ENCODE peak calls at places on chromosomes 3 and 15, in eight cellular contexts. P, Y, F, W, S, C, U and I are unnamed samples.
A peak's percentile ranks its signal among the peaks of the same experiment; 100 is the strongest.

GRCh38 chr3:166473501-166473900 is 636.3 kb upstream of the BCHE start:
- DNase-seq in P (no peak), Y (no peak), F (no peak), W (no peak), S (no peak), C (no peak), U (no peak), I (no peak)

GRCh38 chr3:185728630-185729334 is 96.1 kb downstream of the IGF2BP2 start:
- DNase-seq in P (no peak), Y (no peak), F (no peak), W (no peak), S (no peak), C (no peak), U (no peak), I (no peak)

GRCh38 chr3:165837058-165837525 is at the start of gene BCHE:
- DNase-seq in P (no peak), Y (no peak), F (no peak), W (no peak), S (no peak), C (no peak), U (no peak), I (peak; percentile 32)

GRCh38 chr15:38145671-38146111 is 106.9 kb upstream of the SPRED1 start:
- DNase-seq in P (no peak), Y (no peak), F (no peak), W (no peak), S (no peak), C (no peak), U (no peak), I (no peak)

GRCh38 chr3:88334187-88334868 is 184.6 kb downstream of the C3orf38 start:
- DNase-seq in P (no peak), Y (no peak), F (no peak), W (no peak), S (no peak), C (no peak), U (no peak), I (no peak)

GRCh38 chr3:117875887-117876286 is 1158.8 kb downstream of the IGSF11 start:
- DNase-seq in P (no peak), Y (no peak), F (no peak), W (no peak), S (no peak), C (no peak), U (no peak), I (no peak)

GRCh38 chr15:80934761-80935221 is 54.8 kb downstream of the MESD start:
- DNase-seq in P (no peak), Y (no peak), F (no peak), W (peak; percentile 91), S (no peak), C (no peak), U (no peak), I (no peak)

GRCh38 chr15:34628577-34629152 is 45.2 kb upstream of the GOLGA8B start:
- DNase-seq in P (no peak), Y (no peak), F (no peak), W (no peak), S (no peak), C (no peak), U (no peak), I (no peak)

GRCh38 chr3:120033594-120033993 is 60.7 kb downstream of the GSK3B start:
- DNase-seq in P (no peak), Y (no peak), F (no peak), W (no peak), S (no peak), C (no peak), U (no peak), I (no peak)

GRCh38 chr15:93035953-93036810 is 52.8 kb downstream of the RGMA start:
- DNase-seq in P (peak; percentile 58), Y (peak; percentile 30), F (peak; percentile 70), W (no peak), S (no peak), C (peak; percentile 61), U (no peak), I (peak; percentile 31)

GRCh38 chr3:94928921-94929320 is 866.1 kb downstream of the NSUN3 start:
- DNase-seq in P (no peak), Y (no peak), F (no peak), W (peak; percentile 74), S (no peak), C (peak; percentile 11), U (no peak), I (no peak)

GRCh38 chr15:35308802-35309201 is 223.7 kb upstream of the NANOGP8 start:
- DNase-seq in P (no peak), Y (no peak), F (no peak), W (no peak), S (no peak), C (no peak), U (peak; percentile 38), I (peak; percentile 51)

GRCh38 chr15:99902248-99902647 is 169.0 kb upstream of the LYSMD4 start:
- DNase-seq in P (no peak), Y (no peak), F (no peak), W (no peak), S (no peak), C (no peak), U (no peak), I (no peak)

GRCh38 chr3:11455977-11456376 is 183.8 kb downstream of the ATG7 start:
- DNase-seq in P (no peak), Y (no peak), F (no peak), W (no peak), S (no peak), C (no peak), U (no peak), I (no peak)